ENCODE peak calls at places on chromosomes 2 and 18, in six cellular contexts. D is WERI-Rb-1; K is IMR-90; B is GM23248; E is lower lobe of right lung; X is CD8-positive, alpha-beta memory T cell. H is an unnamed sample.
A peak's percentile ranks its signal among the peaks of the same experiment; 100 is the strongest.

GRCh38 chr2:105052773-105053172 is 14.9 kb downstream of the MRPS9 start:
- DNase-seq in D (no peak), K (no peak), B (no peak), E (no peak), X (no peak), H (no peak)

GRCh38 chr18:46402945-46403344 is 254.1 kb downstream of the LOXHD1 start:
- DNase-seq in D (no peak), K (no peak), B (no peak), E (no peak), X (no peak), H (no peak)

GRCh38 chr2:157922815-157923214 is 46.7 kb upstream of the ACVR1 start:
- DNase-seq in D (no peak), K (no peak), B (peak; percentile 13), E (no peak), X (no peak), H (no peak)

GRCh38 chr2:11416191-11416590 is 49.8 kb downstream of the E2F6 start:
- DNase-seq in D (peak; percentile 47), K (no peak), B (peak; percentile 62), E (no peak), X (no peak), H (no peak)

GRCh38 chr2:236554629-236555282 is 14.9 kb upstream of the ACKR3 start:
- DNase-seq in D (no peak), K (no peak), B (no peak), E (no peak), X (no peak), H (no peak)

GRCh38 chr2:70647873-70648481 is 94.4 kb upstream of the TGFA start:
- DNase-seq in D (peak; percentile 85), K (peak; percentile 44), B (peak; percentile 75), E (peak; percentile 70), X (peak; percentile 71), H (peak; percentile 47)

GRCh38 chr18:79395761-79396404 is at the start of gene NFATC1:
- DNase-seq in D (peak; percentile 93), K (peak; percentile 67), B (peak; percentile 92), E (peak; percentile 80), X (peak; percentile 74), H (peak; percentile 72)

GRCh38 chr2:70381235-70381634 is 79.4 kb upstream of the FAM136A start:
- DNase-seq in D (no peak), K (peak; percentile 2), B (peak; percentile 60), E (no peak), X (no peak), H (no peak)

GRCh38 chr2:130391872-130392670 is 36.2 kb downstream of the PTPN18 start:
- DNase-seq in D (peak; percentile 56), K (peak; percentile 45), B (peak; percentile 75), E (no peak), X (no peak), H (no peak)

GRCh38 chr2:219629976-219630695 is 2.7 kb downstream of the SLC4A3 start:
- DNase-seq in D (no peak), K (no peak), B (peak; percentile 39), E (no peak), X (no peak), H (no peak)

GRCh38 chr2:134109725-134110124 is 144.1 kb upstream of the MGAT5 start:
- DNase-seq in D (no peak), K (no peak), B (no peak), E (no peak), X (no peak), H (no peak)

GRCh38 chr18:56019908-56020307 is 431.9 kb upstream of the TCF4 start:
- DNase-seq in D (no peak), K (no peak), B (no peak), E (no peak), X (no peak), H (no peak)

GRCh38 chr18:56021814-56022205 is 433.8 kb upstream of the TCF4 start:
- DNase-seq in D (no peak), K (no peak), B (no peak), E (no peak), X (no peak), H (no peak)

GRCh38 chr18:56026505-56026904 is 438.5 kb upstream of the TCF4 start:
- DNase-seq in D (no peak), K (no peak), B (no peak), E (no peak), X (no peak), H (no peak)

GRCh38 chr18:56019156-56019555 is 431.2 kb upstream of the TCF4 start:
- DNase-seq in D (no peak), K (no peak), B (no peak), E (no peak), X (no peak), H (no peak)

DNA sequence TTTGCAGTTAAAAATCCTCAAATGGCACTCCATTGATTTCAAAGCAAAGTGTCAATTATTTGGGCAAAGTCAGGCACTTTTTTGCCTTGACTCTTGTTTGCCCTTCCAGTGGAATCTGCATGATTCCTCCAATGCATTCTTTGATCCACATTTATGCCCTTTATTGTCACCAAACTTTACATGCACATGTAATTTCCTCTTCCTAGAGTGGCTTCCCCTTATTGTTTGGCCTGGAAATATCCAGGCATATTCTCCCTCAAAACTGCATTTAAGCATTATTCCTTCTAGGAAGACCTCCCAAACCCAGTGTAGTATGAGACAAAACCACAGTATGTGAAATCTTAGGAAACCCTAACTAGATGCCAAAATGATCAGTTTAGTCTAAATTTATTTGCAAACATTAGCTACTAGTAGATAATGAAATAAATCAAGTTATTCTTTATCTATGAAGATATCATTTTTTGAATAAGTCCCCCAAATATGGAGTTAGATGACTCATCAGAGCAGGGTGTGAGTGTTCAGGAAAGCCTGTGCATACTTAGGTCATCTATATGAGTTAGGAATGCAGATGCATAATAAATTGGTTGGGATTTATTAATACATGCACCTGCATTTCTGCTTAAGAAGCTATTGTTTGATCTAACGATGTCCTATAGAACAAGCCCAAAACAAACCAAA is 433.3 kb upstream of the TCF4 start:
- DNase-seq in D (no peak), K (peak; percentile 51), B (peak; percentile 15), E (no peak), X (no peak), H (no peak)
- H3K9me3 ChIP-seq in D (no peaks in the 10 kb centered on the region), K (no peaks in the 10 kb centered on the region), B (no peaks in the 10 kb centered on the region), E (no peaks in the 10 kb centered on the region), X (no peaks in the 10 kb centered on the region), H (no peaks in the 10 kb centered on the region)

DNA sequence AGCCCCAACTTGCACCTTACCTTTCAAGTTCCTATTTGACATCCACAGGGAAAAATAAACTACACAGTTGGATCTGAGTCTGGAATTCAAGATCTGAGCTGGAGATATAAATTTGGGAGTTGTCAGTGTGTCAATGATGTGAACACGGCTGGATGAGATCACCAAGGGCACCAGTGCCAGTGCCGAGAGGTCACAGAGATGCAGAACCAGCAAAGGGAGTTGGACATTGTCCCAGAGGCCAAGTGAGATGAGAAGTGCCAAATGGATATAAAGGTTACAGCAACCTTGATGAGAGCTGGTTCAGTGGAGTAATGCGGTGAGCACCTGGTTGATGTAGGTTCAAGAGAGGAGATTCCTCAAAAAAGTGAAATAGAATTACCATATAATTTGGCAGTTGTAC is 24.8 kb downstream of the LRRFIP1 start:
- DNase-seq in D (no peak), K (no peak), B (no peak), E (no peak), X (no peak), H (no peak)
- H3K9me3 ChIP-seq in D (no peaks in the 10 kb centered on the region), K (peaks cover 5% of the 10 kb centered on the region), B (no peaks in the 10 kb centered on the region), E (no peaks in the 10 kb centered on the region), X (no peaks in the 10 kb centered on the region), H (peaks cover 3% of the 10 kb centered on the region)

DNA sequence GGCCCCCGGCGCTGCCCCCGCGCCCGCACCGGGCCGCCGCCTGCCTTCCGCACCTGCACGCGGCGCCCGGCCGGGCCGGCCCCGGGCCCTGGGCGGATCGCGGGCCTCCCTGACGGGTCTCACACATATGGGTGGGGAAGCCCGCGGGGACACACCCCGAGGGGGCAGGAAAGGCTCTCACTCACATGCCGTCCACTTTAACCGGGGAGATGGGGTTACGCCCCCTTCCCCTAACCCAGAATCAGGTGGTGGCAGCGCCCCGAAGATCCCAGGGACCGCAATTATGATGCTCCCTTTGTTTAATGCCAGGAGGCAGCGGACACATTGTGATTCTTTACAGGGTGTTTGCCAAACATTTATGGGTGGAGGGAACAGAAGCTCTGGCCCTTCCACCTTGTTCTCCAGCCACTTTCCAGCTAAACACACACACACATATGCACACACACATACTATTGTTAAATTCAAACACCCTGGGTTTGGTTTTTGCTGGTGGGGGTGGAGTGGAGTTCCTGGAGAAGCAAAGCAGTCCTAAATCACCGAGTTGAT is 433 bp upstream of the ANKRD44 start:
- DNase-seq in D (no peak), K (no peak), B (peak; percentile 21), E (no peak), X (no peak), H (no peak)
- H3K9me3 ChIP-seq in D (no peaks in the 10 kb centered on the region), K (no peaks in the 10 kb centered on the region), B (no peaks in the 10 kb centered on the region), E (no peaks in the 10 kb centered on the region), X (no peaks in the 10 kb centered on the region), H (no peaks in the 10 kb centered on the region)

GRCh38 chr18:42064109-42064508 is 109.1 kb downstream of the PIK3C3 start:
- DNase-seq in D (no peak), K (peak; percentile 2), B (peak; percentile 47), E (no peak), X (no peak), H (no peak)

GRCh38 chr18:42068030-42068429 is 113.0 kb downstream of the PIK3C3 start:
- DNase-seq in D (no peak), K (no peak), B (no peak), E (no peak), X (no peak), H (no peak)

GRCh38 chr18:42069036-42069435 is 114.0 kb downstream of the PIK3C3 start:
- DNase-seq in D (no peak), K (no peak), B (no peak), E (no peak), X (no peak), H (no peak)

GRCh38 chr18:42072407-42072806 is 117.4 kb downstream of the PIK3C3 start:
- DNase-seq in D (no peak), K (no peak), B (peak; percentile 26), E (no peak), X (no peak), H (no peak)

DNA sequence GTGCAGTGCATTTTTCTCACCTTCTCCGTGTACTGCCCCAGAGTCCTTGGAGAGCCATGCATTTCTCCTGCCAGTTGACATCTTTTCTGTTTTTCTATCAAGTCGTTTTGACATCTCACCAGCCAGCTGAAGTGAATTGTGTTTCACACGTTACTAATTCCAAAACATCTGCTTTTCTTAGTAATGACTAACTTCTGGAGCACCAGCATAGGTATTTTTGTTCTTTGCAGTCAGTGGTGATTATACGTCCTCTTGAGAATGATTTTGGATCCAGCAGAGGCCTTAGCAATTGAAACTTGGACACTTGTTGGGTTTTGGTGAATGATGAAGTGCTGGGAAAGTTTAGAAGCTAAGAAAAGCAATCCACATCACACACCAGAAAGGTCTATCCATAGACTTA is 112.5 kb downstream of the PIK3C3 start:
- DNase-seq in D (no peak), K (no peak), B (no peak), E (no peak), X (no peak), H (no peak)
- H3K9me3 ChIP-seq in D (no peaks in the 10 kb centered on the region), K (no peaks in the 10 kb centered on the region), B (no peaks in the 10 kb centered on the region), E (no peaks in the 10 kb centered on the region), X (no peaks in the 10 kb centered on the region), H (no peaks in the 10 kb centered on the region)

GRCh38 chr2:100264651-100265050 is 57.6 kb downstream of the LONRF2 start:
- DNase-seq in D (no peak), K (no peak), B (no peak), E (no peak), X (no peak), H (no peak)

GRCh38 chr2:100260712-100261620 is 61.3 kb downstream of the LONRF2 start:
- DNase-seq in D (peak; percentile 75), K (peak; percentile 85), B (peak; percentile 82), E (no peak), X (no peak), H (no peak)

GRCh38 chr2:100262043-100262442 is 60.3 kb downstream of the LONRF2 start:
- DNase-seq in D (no peak), K (no peak), B (no peak), E (no peak), X (no peak), H (no peak)

GRCh38 chr2:100264121-100264520 is 58.2 kb downstream of the LONRF2 start:
- DNase-seq in D (no peak), K (no peak), B (no peak), E (no peak), X (no peak), H (no peak)

GRCh38 chr2:100262555-100263320 is 59.6 kb downstream of the LONRF2 start:
- DNase-seq in D (peak; percentile 66), K (peak; percentile 56), B (peak; percentile 50), E (peak; percentile 76), X (peak; percentile 54), H (peak; percentile 53)
- H3K9me3 ChIP-seq in D (no peaks in the 10 kb centered on the region), K (no peaks in the 10 kb centered on the region), B (no peaks in the 10 kb centered on the region), E (no peaks in the 10 kb centered on the region), X (no peaks in the 10 kb centered on the region), H (no peaks in the 10 kb centered on the region)